ENCODE peak calls at places on chromosomes 13 and 19, in seven cellular contexts. One of them, this sample, is unnamed.

GRCh38 chr13:108676620-108677019 is 47.2 kb downstream of the MYO16 start:
- DNase-seq in H9: no peak
- DNase-seq in neuronal stem cell: no peak
- DNase-seq in IMR-90: no peak
- DNase-seq in trophoblast cell: peak; percentile 12
- DNase-seq in H1: no peak
- DNase-seq in mesenchymal stem cell: no peak
- DNase-seq in this sample: no peak

GRCh38 chr13:76455960-76456359 is 430.2 kb downstream of the KCTD12 start:
- DNase-seq in H9: no peak
- DNase-seq in neuronal stem cell: no peak
- DNase-seq in IMR-90: peak; percentile 78
- DNase-seq in trophoblast cell: no peak
- DNase-seq in H1: no peak
- DNase-seq in mesenchymal stem cell: peak; percentile 87
- DNase-seq in this sample: no peak

GRCh38 chr13:32955881-32956594 is 60.2 kb upstream of the KL start:
- DNase-seq in H9: no peak
- DNase-seq in neuronal stem cell: no peak
- DNase-seq in IMR-90: no peak
- DNase-seq in trophoblast cell: no peak
- DNase-seq in H1: no peak
- DNase-seq in mesenchymal stem cell: no peak
- DNase-seq in this sample: no peak

GRCh38 chr13:113942591-113943103 is 31.2 kb downstream of the C13orf46 start:
- DNase-seq in H9: no peak
- DNase-seq in neuronal stem cell: no peak
- DNase-seq in IMR-90: no peak
- DNase-seq in trophoblast cell: no peak
- DNase-seq in H1: no peak
- DNase-seq in mesenchymal stem cell: no peak
- DNase-seq in this sample: no peak

GRCh38 chr19:35585844-35586243 is at the start of gene PMIS2:
- DNase-seq in H9: peak; percentile 65
- DNase-seq in neuronal stem cell: no peak
- DNase-seq in IMR-90: no peak
- DNase-seq in trophoblast cell: no peak
- DNase-seq in H1: no peak
- DNase-seq in mesenchymal stem cell: no peak
- DNase-seq in this sample: no peak

GRCh38 chr19:12834976-12835757 is 788 bp upstream of the RTBDN start:
- DNase-seq in H9: peak; percentile 73
- DNase-seq in neuronal stem cell: no peak
- DNase-seq in IMR-90: no peak
- DNase-seq in trophoblast cell: no peak
- DNase-seq in H1: peak; percentile 88
- DNase-seq in mesenchymal stem cell: no peak
- DNase-seq in this sample: peak; percentile 52

GRCh38 chr19:33444238-33444992 is 70.9 kb downstream of the CEBPG start:
- DNase-seq in H9: no peak
- DNase-seq in neuronal stem cell: no peak
- DNase-seq in IMR-90: no peak
- DNase-seq in trophoblast cell: no peak
- DNase-seq in H1: no peak
- DNase-seq in mesenchymal stem cell: no peak
- DNase-seq in this sample: no peak

GRCh38 chr13:112071902-112072530 is 5.1 kb downstream of the SOX1 start:
- DNase-seq in H9: no peak
- DNase-seq in neuronal stem cell: no peak
- DNase-seq in IMR-90: no peak
- DNase-seq in trophoblast cell: no peak
- DNase-seq in H1: no peak
- DNase-seq in mesenchymal stem cell: no peak
- DNase-seq in this sample: no peak

GRCh38 chr13:72132065-72132464 is 265.1 kb upstream of the DACH1 start:
- DNase-seq in H9: no peak
- DNase-seq in neuronal stem cell: no peak
- DNase-seq in IMR-90: no peak
- DNase-seq in trophoblast cell: peak; percentile 22
- DNase-seq in H1: no peak
- DNase-seq in mesenchymal stem cell: peak; percentile 4
- DNase-seq in this sample: peak; percentile 13

GRCh38 chr13:76732367-76732766 is 153.8 kb downstream of the KCTD12 start:
- DNase-seq in H9: no peak
- DNase-seq in neuronal stem cell: no peak
- DNase-seq in IMR-90: no peak
- DNase-seq in trophoblast cell: no peak
- DNase-seq in H1: no peak
- DNase-seq in mesenchymal stem cell: no peak
- DNase-seq in this sample: no peak

GRCh38 chr13:40648040-40648439 is 18.4 kb downstream of the FOXO1 start:
- DNase-seq in H9: no peak
- DNase-seq in neuronal stem cell: no peak
- DNase-seq in IMR-90: no peak
- DNase-seq in trophoblast cell: no peak
- DNase-seq in H1: no peak
- DNase-seq in mesenchymal stem cell: no peak
- DNase-seq in this sample: no peak

GRCh38 chr19:38211779-38212178 is 12.2 kb downstream of the DPF1 start:
- DNase-seq in H9: peak; percentile 60
- DNase-seq in neuronal stem cell: peak; percentile 29
- DNase-seq in IMR-90: no peak
- DNase-seq in trophoblast cell: no peak
- DNase-seq in H1: peak; percentile 74
- DNase-seq in mesenchymal stem cell: no peak
- DNase-seq in this sample: peak; percentile 60

GRCh38 chr13:52411629-52412028 is 5.7 kb upstream of the THSD1 start:
- DNase-seq in H9: no peak
- DNase-seq in neuronal stem cell: no peak
- DNase-seq in IMR-90: peak; percentile 81
- DNase-seq in trophoblast cell: no peak
- DNase-seq in H1: no peak
- DNase-seq in mesenchymal stem cell: peak; percentile 14
- DNase-seq in this sample: no peak

GRCh38 chr13:67048793-67049150 is 181.4 kb downstream of the PCDH9 start:
- DNase-seq in H9: no peak
- DNase-seq in neuronal stem cell: no peak
- DNase-seq in IMR-90: peak; percentile 82
- DNase-seq in trophoblast cell: no peak
- DNase-seq in H1: no peak
- DNase-seq in mesenchymal stem cell: peak; percentile 74
- DNase-seq in this sample: peak; percentile 4

GRCh38 chr13:97194473-97194872 is 27.7 kb upstream of the MBNL2 start:
- DNase-seq in H9: no peak
- DNase-seq in neuronal stem cell: no peak
- DNase-seq in IMR-90: peak; percentile 78
- DNase-seq in trophoblast cell: peak; percentile 86
- DNase-seq in H1: no peak
- DNase-seq in mesenchymal stem cell: no peak
- DNase-seq in this sample: peak; percentile 91

GRCh38 chr13:97434417-97435296 is 688 bp downstream of the RAP2A start:
- DNase-seq in H9: peak; percentile 44
- DNase-seq in neuronal stem cell: peak; percentile 24
- DNase-seq in IMR-90: peak; percentile 20
- DNase-seq in trophoblast cell: peak; percentile 6
- DNase-seq in H1: peak; percentile 55
- DNase-seq in mesenchymal stem cell: peak; percentile 51
- DNase-seq in this sample: peak; percentile 45

GRCh38 chr19:54204767-54205468 is 4.3 kb downstream of the RPS9 start:
- DNase-seq in H9: no peak
- DNase-seq in neuronal stem cell: no peak
- DNase-seq in IMR-90: no peak
- DNase-seq in trophoblast cell: no peak
- DNase-seq in H1: no peak
- DNase-seq in mesenchymal stem cell: no peak
- DNase-seq in this sample: no peak
- H3K4ac ChIP-seq in H9: no peak overlapping the region
- H3K4ac ChIP-seq in neuronal stem cell: no peak overlapping the region
- H3K4ac ChIP-seq in IMR-90: no peak overlapping the region
- H3K4ac ChIP-seq in trophoblast cell: no peak overlapping the region
- H3K4ac ChIP-seq in H1: no peak overlapping the region
- H3K4ac ChIP-seq in mesenchymal stem cell: no peak overlapping the region
- H3K4ac ChIP-seq in this sample: no peak overlapping the region

GRCh38 chr13:38783992-38784875 is 97.4 kb downstream of the FREM2 start:
- DNase-seq in H9: no peak
- DNase-seq in neuronal stem cell: no peak
- DNase-seq in IMR-90: no peak
- DNase-seq in trophoblast cell: no peak
- DNase-seq in H1: no peak
- DNase-seq in mesenchymal stem cell: no peak
- DNase-seq in this sample: no peak

GRCh38 chr13:38781539-38781938 is 94.7 kb downstream of the FREM2 start:
- DNase-seq in H9: no peak
- DNase-seq in neuronal stem cell: no peak
- DNase-seq in IMR-90: no peak
- DNase-seq in trophoblast cell: no peak
- DNase-seq in H1: no peak
- DNase-seq in mesenchymal stem cell: no peak
- DNase-seq in this sample: no peak

GRCh38 chr13:38787550-38787949 is 100.7 kb downstream of the FREM2 start:
- DNase-seq in H9: no peak
- DNase-seq in neuronal stem cell: no peak
- DNase-seq in IMR-90: no peak
- DNase-seq in trophoblast cell: no peak
- DNase-seq in H1: no peak
- DNase-seq in mesenchymal stem cell: no peak
- DNase-seq in this sample: no peak

GRCh38 chr13:38785047-38785446 is 98.2 kb downstream of the FREM2 start:
- DNase-seq in H9: no peak
- DNase-seq in neuronal stem cell: no peak
- DNase-seq in IMR-90: no peak
- DNase-seq in trophoblast cell: no peak
- DNase-seq in H1: no peak
- DNase-seq in mesenchymal stem cell: no peak
- DNase-seq in this sample: no peak

DNA sequence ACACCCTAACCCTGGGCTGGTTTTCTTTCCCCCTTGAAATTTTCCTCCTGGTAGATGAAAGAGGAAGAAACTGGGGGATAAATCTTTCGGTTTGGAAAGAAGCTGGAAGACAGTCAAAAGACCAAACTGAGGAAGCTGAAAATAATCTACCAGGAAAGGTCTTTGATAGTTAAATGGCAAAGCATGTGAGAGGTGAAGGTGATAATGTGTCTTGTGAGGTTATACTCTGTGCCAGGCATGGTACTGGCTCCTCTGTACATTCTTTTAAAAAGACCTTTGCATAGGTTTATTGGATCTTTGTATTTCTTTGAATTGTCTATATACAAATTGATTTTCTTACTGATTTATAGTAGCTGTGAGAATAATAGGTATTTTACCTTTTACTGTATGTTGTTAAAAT is 98.6 kb downstream of the FREM2 start:
- DNase-seq in H9: no peak
- DNase-seq in neuronal stem cell: no peak
- DNase-seq in IMR-90: no peak
- DNase-seq in trophoblast cell: no peak
- DNase-seq in H1: no peak
- DNase-seq in mesenchymal stem cell: no peak
- DNase-seq in this sample: no peak
- H2BK5ac ChIP-seq in H9: no peak overlapping the region
- H2BK5ac ChIP-seq in neuronal stem cell: no peak overlapping the region
- H2BK5ac ChIP-seq in IMR-90: no peak overlapping the region
- H2BK5ac ChIP-seq in trophoblast cell: no peak overlapping the region
- H2BK5ac ChIP-seq in H1: no peak overlapping the region
- H2BK5ac ChIP-seq in mesenchymal stem cell: no peak overlapping the region
- H2BK5ac ChIP-seq in this sample: no peak overlapping the region

GRCh38 chr19:42274065-42274682 is 5.1 kb downstream of the CIC start:
- DNase-seq in H9: no peak
- DNase-seq in neuronal stem cell: no peak
- DNase-seq in IMR-90: no peak
- DNase-seq in trophoblast cell: no peak
- DNase-seq in H1: no peak
- DNase-seq in mesenchymal stem cell: no peak
- DNase-seq in this sample: no peak

GRCh38 chr19:42275517-42275916 is 6.5 kb downstream of the CIC start:
- DNase-seq in H9: no peak
- DNase-seq in neuronal stem cell: no peak
- DNase-seq in IMR-90: no peak
- DNase-seq in trophoblast cell: no peak
- DNase-seq in H1: no peak
- DNase-seq in mesenchymal stem cell: no peak
- DNase-seq in this sample: no peak

GRCh38 chr19:42273407-42274064 is 4.5 kb downstream of the CIC start:
- DNase-seq in H9: no peak
- DNase-seq in neuronal stem cell: no peak
- DNase-seq in IMR-90: no peak
- DNase-seq in trophoblast cell: no peak
- DNase-seq in H1: no peak
- DNase-seq in mesenchymal stem cell: no peak
- DNase-seq in this sample: no peak

GRCh38 chr19:42276284-42276683 is 7.2 kb downstream of the CIC start:
- DNase-seq in H9: no peak
- DNase-seq in neuronal stem cell: no peak
- DNase-seq in IMR-90: no peak
- DNase-seq in trophoblast cell: no peak
- DNase-seq in H1: no peak
- DNase-seq in mesenchymal stem cell: no peak
- DNase-seq in this sample: no peak

DNA sequence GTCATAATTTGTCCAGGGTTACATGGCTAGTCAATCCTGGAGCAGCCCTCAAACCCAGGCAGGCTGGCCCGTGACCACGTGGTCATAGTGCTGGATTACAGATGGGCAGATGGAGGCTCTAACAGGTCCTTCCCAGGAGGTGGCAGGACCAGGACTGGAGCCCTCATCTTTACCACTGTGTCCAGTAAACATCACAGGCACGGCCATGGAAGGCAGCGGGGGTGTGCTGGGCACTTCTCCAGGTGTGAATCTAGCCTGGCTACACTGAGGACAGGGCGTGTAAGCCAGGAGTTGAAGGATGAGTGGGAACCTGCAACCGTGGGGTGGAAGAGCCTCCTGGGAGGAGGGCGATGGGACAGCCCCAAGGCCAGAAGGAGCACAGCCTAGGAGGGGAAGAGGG is 6.1 kb downstream of the CIC start:
- DNase-seq in H9: no peak
- DNase-seq in neuronal stem cell: no peak
- DNase-seq in IMR-90: no peak
- DNase-seq in trophoblast cell: no peak
- DNase-seq in H1: no peak
- DNase-seq in mesenchymal stem cell: no peak
- DNase-seq in this sample: no peak
- H3K9ac ChIP-seq in H9: no peak overlapping the region
- H3K9ac ChIP-seq in neuronal stem cell: peak overlapping the region; percentile 9
- H3K9ac ChIP-seq in IMR-90: no peak overlapping the region
- H3K9ac ChIP-seq in trophoblast cell: no peak overlapping the region
- H3K9ac ChIP-seq in H1: no peak overlapping the region
- H3K9ac ChIP-seq in mesenchymal stem cell: peak overlapping the region; percentile 53
- H3K9ac ChIP-seq in this sample: no peak overlapping the region

DNA sequence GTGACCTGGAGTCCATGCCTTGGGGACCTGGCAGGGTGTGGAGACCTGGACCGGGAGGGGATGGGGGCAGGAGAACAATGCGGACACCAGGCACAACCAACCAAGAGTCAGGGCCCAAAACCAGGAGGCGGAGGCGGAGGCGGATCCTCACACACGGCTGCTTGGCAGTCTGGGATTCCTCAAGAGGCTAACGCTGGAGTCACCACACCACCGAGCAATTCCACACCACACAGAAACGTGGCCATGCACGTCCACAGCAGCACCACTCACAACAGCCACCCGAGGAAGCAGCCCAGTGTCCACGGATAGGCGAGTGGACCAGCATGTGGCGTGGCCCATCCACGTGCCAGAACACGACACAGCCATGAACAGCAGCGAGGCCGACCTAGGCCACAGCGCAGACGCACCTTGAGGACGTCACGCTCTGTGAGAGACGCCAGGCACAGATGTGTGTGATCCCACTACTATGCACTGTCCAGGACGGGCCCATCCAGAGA is 17.7 kb downstream of the SBNO2 start:
- DNase-seq in H9: no peak
- DNase-seq in neuronal stem cell: no peak
- DNase-seq in IMR-90: no peak
- DNase-seq in trophoblast cell: peak; percentile 70
- DNase-seq in H1: no peak
- DNase-seq in mesenchymal stem cell: no peak
- DNase-seq in this sample: no peak
- H3K4ac ChIP-seq in H9: no peak overlapping the region
- H3K4ac ChIP-seq in neuronal stem cell: peak overlapping the region; percentile 66
- H3K4ac ChIP-seq in IMR-90: peak overlapping the region; percentile 91
- H3K4ac ChIP-seq in trophoblast cell: no peak overlapping the region
- H3K4ac ChIP-seq in H1: no peak overlapping the region
- H3K4ac ChIP-seq in mesenchymal stem cell: peak overlapping the region; percentile 99
- H3K4ac ChIP-seq in this sample: no peak overlapping the region

This sample was measured in mesendoderm.